ENCODE peak calls at places on chromosomes 1 and 21, in ten cellular contexts. W is Jurkat, Clone E6-1; F is psoas muscle; L is lower lobe of right lung; A is fibroblast of lung; S is foreskin fibroblast; T is A549; I is dorsolateral prefrontal cortex; M is neuronal stem cell; V is OCI-LY7. O is an unnamed sample.

GRCh38 chr21:45098867-45099266 is 24.5 kb downstream of the ADARB1 start:
- DNase-seq in W (no peak), F (no peak), L (no peak), A (no peak), S (peak; percentile 50), T (no peak), I (no peak), M (no peak), V (peak; percentile 56), O (no peak)

GRCh38 chr1:150464422-150464826 is 22.8 kb upstream of the TARS2 start:
- DNase-seq in W (peak; percentile 59), F (peak; percentile 40), L (peak; percentile 66), A (peak; percentile 46), S (peak; percentile 78), T (peak; percentile 56), I (no peak), M (peak; percentile 39), V (peak; percentile 80), O (no peak)

GRCh38 chr1:10862743-10863335 is 66.4 kb upstream of the CASZ1 start:
- DNase-seq in W (no peak), F (no peak), L (no peak), A (no peak), S (no peak), T (no peak), I (no peak), M (no peak), V (no peak), O (no peak)

GRCh38 chr1:15296602-15297321 is 49.7 kb downstream of the FHAD1 start:
- DNase-seq in W (no peak), F (no peak), L (no peak), A (no peak), S (no peak), T (no peak), I (no peak), M (no peak), V (no peak), O (no peak)

GRCh38 chr1:7042322-7043231 is 257.3 kb downstream of the CAMTA1 start:
- DNase-seq in W (peak; percentile 25), F (no peak), L (no peak), A (peak; percentile 21), S (peak; percentile 50), T (peak; percentile 50), I (no peak), M (peak; percentile 15), V (peak; percentile 40), O (no peak)

GRCh38 chr1:16076871-16077250 is 3.4 kb upstream of the FAM131C start:
- DNase-seq in W (no peak), F (peak; percentile 53), L (no peak), A (peak; percentile 79), S (peak; percentile 61), T (no peak), I (no peak), M (no peak), V (no peak), O (no peak)

GRCh38 chr1:47371016-47371517 is 37.5 kb downstream of the CMPK1 start:
- DNase-seq in W (no peak), F (no peak), L (no peak), A (peak; percentile 59), S (peak; percentile 29), T (no peak), I (no peak), M (no peak), V (no peak), O (no peak)

GRCh38 chr1:198936371-198937083 is 297.7 kb downstream of the PTPRC start:
- DNase-seq in W (no peak), F (no peak), L (no peak), A (peak; percentile 56), S (peak; percentile 66), T (no peak), I (no peak), M (no peak), V (peak; percentile 31), O (no peak)

GRCh38 chr1:3902546-3902945 is 2.5 kb upstream of the C1orf174 start:
- DNase-seq in W (peak; percentile 71), F (no peak), L (peak; percentile 15), A (no peak), S (peak; percentile 23), T (no peak), I (no peak), M (no peak), V (peak; percentile 86), O (no peak)

GRCh38 chr1:48869116-48869893 is 92.6 kb upstream of the BEND5 start:
- DNase-seq in W (no peak), F (no peak), L (no peak), A (peak; percentile 84), S (peak; percentile 50), T (no peak), I (no peak), M (no peak), V (no peak), O (no peak)

GRCh38 chr1:20366076-20366765 is 75.5 kb downstream of the VWA5B1 start:
- DNase-seq in W (no peak), F (no peak), L (no peak), A (peak; percentile 45), S (peak; percentile 54), T (no peak), I (no peak), M (no peak), V (no peak), O (no peak)
- H3K4me3 ChIP-seq in W (no peak overlapping the region), F (peak overlapping the region; percentile 58), L (peak overlapping the region; percentile 36), A (no peak overlapping the region), S (no peak overlapping the region), T (no peak overlapping the region), I (peak overlapping the region; percentile 58), M (peak overlapping the region; percentile 24), V (no peak overlapping the region), O (peak overlapping the region; percentile 34)

DNA sequence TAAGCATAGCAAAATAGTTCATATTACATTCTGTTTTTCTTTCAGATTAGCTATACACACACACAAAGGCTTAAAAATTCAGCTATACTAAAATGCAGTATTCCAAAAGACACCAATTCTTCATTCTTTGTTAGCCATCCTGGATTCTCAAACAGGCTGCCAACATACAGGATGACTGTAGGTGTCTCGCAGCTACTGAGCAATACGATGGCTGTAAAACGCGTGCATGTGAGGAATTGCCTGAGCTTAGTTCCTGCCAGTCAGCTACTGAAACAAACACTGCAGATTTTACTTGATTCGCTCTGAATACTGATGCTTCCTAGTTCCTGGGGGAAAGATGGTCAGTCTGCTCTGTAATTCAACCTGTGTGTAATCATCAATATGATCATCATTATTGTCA is 24.7 kb upstream of the HMGN1 start:
- DNase-seq in W (no peak), F (no peak), L (no peak), A (peak; percentile 34), S (peak; percentile 77), T (no peak), I (no peak), M (no peak), V (peak; percentile 79), O (no peak)
- H3K4me3 ChIP-seq in W (no peak overlapping the region), F (no peak overlapping the region), L (no peak overlapping the region), A (no peak overlapping the region), S (no peak overlapping the region), T (no peak overlapping the region), I (peak overlapping the region; percentile 3), M (no peak overlapping the region), V (peak overlapping the region; percentile 18), O (no peak overlapping the region)

GRCh38 chr1:224205438-224205840 is 22.4 kb downstream of the DEGS1 start:
- DNase-seq in W (no peak), F (no peak), L (no peak), A (peak; percentile 84), S (peak; percentile 93), T (no peak), I (no peak), M (no peak), V (no peak), O (no peak)
- H3K4me3 ChIP-seq in W (no peak overlapping the region), F (no peak overlapping the region), L (no peak overlapping the region), A (no peak overlapping the region), S (no peak overlapping the region), T (no peak overlapping the region), I (no peak overlapping the region), M (no peak overlapping the region), V (no peak overlapping the region), O (no peak overlapping the region)

GRCh38 chr1:65069186-65069585 is 78.8 kb upstream of the AK4 start:
- DNase-seq in W (no peak), F (no peak), L (peak; percentile 62), A (no peak), S (no peak), T (no peak), I (no peak), M (no peak), V (no peak), O (no peak)
- H3K4me3 ChIP-seq in W (peak overlapping the region; percentile 80), F (peak overlapping the region; percentile 94), L (peak overlapping the region; percentile 84), A (peak overlapping the region; percentile 86), S (no peak overlapping the region), T (no peak overlapping the region), I (peak overlapping the region; percentile 83), M (peak overlapping the region; percentile 73), V (peak overlapping the region; percentile 85), O (peak overlapping the region; percentile 80)

GRCh38 chr1:220992705-220993052 is 113.4 kb downstream of the HLX start:
- DNase-seq in W (no peak), F (no peak), L (no peak), A (no peak), S (no peak), T (no peak), I (no peak), M (no peak), V (no peak), O (no peak)
- H3K4me3 ChIP-seq in W (no peak overlapping the region), F (no peak overlapping the region), L (no peak overlapping the region), A (peak overlapping the region; percentile 21), S (no peak overlapping the region), T (no peak overlapping the region), I (no peak overlapping the region), M (no peak overlapping the region), V (no peak overlapping the region), O (no peak overlapping the region)

O was measured in esophagus squamous epithelium.